ENCODE peak calls at places on chromosomes 5 and 9, in six cellular contexts. C is HFFc6; K is stimulated activated CD4-positive, alpha-beta T cell treated with anti-CD3 and anti-CD28 coated beads, Interleukin-12 subunit alpha, Interleukin-12 subunit beta, amount 100 ng/mL, for 48 hours; V is GM23338; Z is GM23248; O is IMR-90. B is an unnamed sample.

GRCh38 chr9:117644607-117645244 is 59.5 kb upstream of the TLR4 start:
- DNase-seq in C (peak; percentile 45), K (peak; percentile 35), V (peak; percentile 85), Z (peak; percentile 73), O (peak; percentile 49), B (peak; percentile 87)

GRCh38 chr9:92455217-92455616 is 27.1 kb downstream of the ASPN start:
- DNase-seq in C (no peak), K (no peak), V (peak; percentile 65), Z (no peak), O (no peak), B (no peak)

GRCh38 chr5:33148076-33148501 is 292.7 kb upstream of the TARS1 start:
- DNase-seq in C (peak; percentile 89), K (no peak), V (no peak), Z (peak; percentile 96), O (peak; percentile 90), B (no peak)

GRCh38 chr9:38087934-38088925 is 19.2 kb upstream of the SHB start:
- DNase-seq in C (peak; percentile 28), K (peak; percentile 80), V (peak; percentile 72), Z (peak; percentile 57), O (peak; percentile 37), B (peak; percentile 90)

GRCh38 chr5:65326912-65327311 is 154.8 kb downstream of the ADAMTS6 start:
- DNase-seq in C (peak; percentile 15), K (no peak), V (peak; percentile 33), Z (peak; percentile 41), O (peak; percentile 69), B (no peak)

GRCh38 chr5:103244398-103244797 is 14.2 kb upstream of the MACIR start:
- DNase-seq in C (no peak), K (no peak), V (no peak), Z (no peak), O (no peak), B (no peak)

GRCh38 chr5:74895906-74896305 is 29.7 kb upstream of the FAM169A start:
- DNase-seq in C (peak; percentile 69), K (no peak), V (no peak), Z (peak; percentile 58), O (peak; percentile 59), B (no peak)

GRCh38 chr5:157509587-157509986 is 49.6 kb downstream of the NIPAL4 start:
- DNase-seq in C (no peak), K (no peak), V (no peak), Z (no peak), O (no peak), B (no peak)